ENCODE peak calls at places on chromosomes 1 and 21, in nine cellular contexts. V is body of pancreas; W is CD4-positive, alpha-beta T cell; J is BE2C; R is heart right ventricle; B is neural progenitor cell; I is esophagus squamous epithelium; D is heart left ventricle; S is lower leg skin. T is an unnamed sample.

GRCh38 chr21:43286196-43286595 is 117.4 kb downstream of the CRYAA start:
- DNase-seq in B (no peak), I (no peak), J (peak; percentile 4), D (no peak), S (no peak), W (no peak), R (no peak), V (no peak), T (no peak)

GRCh38 chr1:235027862-235028250 is 100.8 kb downstream of the TOMM20 start:
- DNase-seq in V (no peak), D (no peak), I (no peak), J (no peak), B (no peak), R (no peak), S (no peak), W (no peak), T (no peak)

GRCh38 chr21:41768371-41769042 is 1.7 kb upstream of the RIPK4 start:
- DNase-seq in S (no peak), D (no peak), B (peak; percentile 67), W (peak; percentile 26), I (no peak), R (no peak), J (no peak), V (peak; percentile 91), T (no peak)

GRCh38 chr1:170789063-170789462 is 125.1 kb downstream of the PRRX1 start:
- DNase-seq in S (no peak), D (no peak), I (no peak), R (no peak), B (no peak), V (no peak), J (no peak), W (no peak), T (no peak)

GRCh38 chr21:37550618-37551405 is 184.2 kb downstream of the DYRK1A start:
- DNase-seq in V (no peak), D (no peak), S (no peak), J (no peak), I (no peak), R (no peak), B (no peak), W (no peak), T (no peak)

GRCh38 chr1:230458509-230458908 is 32.4 kb upstream of the PGBD5 start:
- DNase-seq in W (no peak), B (no peak), R (no peak), D (no peak), J (no peak), I (no peak), V (no peak), S (no peak), T (no peak)

GRCh38 chr1:231231511-231231910 is 9.5 kb upstream of the GNPAT start:
- DNase-seq in R (no peak), S (no peak), I (no peak), D (no peak), W (no peak), J (no peak), V (no peak), B (no peak), T (no peak)

GRCh38 chr21:38811257-38811656 is 5.5 kb downstream of the ETS2 start:
- DNase-seq in W (no peak), J (no peak), R (no peak), B (no peak), D (no peak), S (no peak), V (no peak), I (no peak), T (no peak)

GRCh38 chr21:44437696-44438431 is 17.4 kb upstream of the LRRC3 start:
- DNase-seq in W (no peak), S (no peak), R (peak; percentile 18), D (peak; percentile 61), V (no peak), J (no peak), B (no peak), I (no peak), T (peak; percentile 85)

GRCh38 chr1:159992161-159992560 is 38.1 kb upstream of the SLAMF9 start:
- DNase-seq in D (no peak), R (no peak), I (no peak), B (peak; percentile 37), W (no peak), J (no peak), V (no peak), S (no peak), T (no peak)

GRCh38 chr1:89605692-89606091 is 27.2 kb upstream of the LRRC8C start:
- DNase-seq in W (no peak), R (no peak), B (no peak), J (no peak), S (no peak), V (no peak), D (no peak), I (no peak), T (no peak)

GRCh38 chr1:232982238-232982944 is 32.0 kb downstream of the NTPCR start:
- DNase-seq in J (no peak), V (no peak), D (no peak), I (no peak), S (no peak), R (no peak), B (no peak), W (no peak), T (no peak)

GRCh38 chr1:224189561-224189960 is 6.5 kb downstream of the DEGS1 start:
- DNase-seq in J (no peak), I (no peak), D (no peak), S (no peak), B (no peak), R (no peak), V (no peak), W (no peak), T (no peak)

GRCh38 chr1:217805792-217806191 is 174.6 kb downstream of the SPATA17 start:
- DNase-seq in B (no peak), W (no peak), V (no peak), J (no peak), I (no peak), S (no peak), R (no peak), D (no peak), T (no peak)

GRCh38 chr1:220878223-220879081 is 791 bp upstream of the HLX start:
- DNase-seq in R (peak; percentile 49), J (no peak), S (no peak), V (no peak), W (no peak), D (peak; percentile 69), I (no peak), B (peak; percentile 46), T (no peak)

GRCh38 chr1:110408488-110408887 is 994 bp upstream of the LAMTOR5 start:
- DNase-seq in B (no peak), I (no peak), R (no peak), V (no peak), W (no peak), S (no peak), D (no peak), J (no peak), T (no peak)

GRCh38 chr1:110407260-110408210 is at the start of gene LAMTOR5:
- DNase-seq in R (peak; percentile 92), I (peak; percentile 55), S (peak; percentile 94), V (peak; percentile 94), B (peak; percentile 72), W (peak; percentile 86), D (peak; percentile 96), J (peak; percentile 90), T (peak; percentile 97)

GRCh38 chr1:110411173-110411572 is 3.7 kb upstream of the LAMTOR5 start:
- DNase-seq in V (no peak), I (no peak), W (no peak), S (no peak), J (no peak), B (no peak), D (no peak), R (no peak), T (no peak)

GRCh38 chr1:110412576-110412975 is 5.1 kb upstream of the LAMTOR5 start:
- DNase-seq in V (peak; percentile 71), W (peak; percentile 53), B (peak; percentile 86), I (no peak), S (peak; percentile 72), J (peak; percentile 83), R (peak; percentile 65), D (peak; percentile 79), T (no peak)
- TF ChIP-seq CTCF in V (peak; percentile 67), W (peak; percentile 77), B (peak; percentile 86), I (peak; percentile 83), S (no peak), J (peak; percentile 97), R (peak; percentile 79), D (peak; percentile 83), T (peak; percentile 79)

GRCh38 chr1:212628056-212628455 is 19.5 kb downstream of the ATF3 start:
- DNase-seq in B (no peak), J (peak; percentile 85), R (no peak), D (no peak), V (no peak), W (no peak), I (no peak), S (no peak), T (no peak)
- TF ChIP-seq CTCF in B (no peak), J (no peak), R (no peak), D (no peak), V (no peak), W (no peak), I (no peak), S (no peak), T (no peak)

DNA sequence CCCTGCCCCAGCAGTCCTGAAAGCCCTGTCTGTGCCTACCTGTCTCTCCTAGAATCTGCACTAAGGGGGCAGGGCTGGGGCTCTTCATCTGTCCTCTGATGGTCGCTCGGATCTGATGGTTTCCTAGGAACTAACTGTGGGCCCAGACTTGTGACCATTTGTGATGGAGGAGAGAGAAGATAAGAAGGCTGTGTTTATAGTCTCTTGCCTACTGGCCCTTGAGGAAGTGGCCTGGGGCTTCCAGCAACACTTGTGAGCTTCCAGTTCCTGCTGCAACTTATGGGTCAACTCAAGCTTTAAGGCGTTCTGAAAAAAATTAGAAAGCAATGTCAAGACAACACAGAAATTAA is 53.2 kb upstream of the SYNC start:
- DNase-seq in R (no peak), V (no peak), S (no peak), J (no peak), I (no peak), W (no peak), D (no peak), B (no peak), T (no peak)
- TF ChIP-seq CTCF in R (no peak), V (no peak), S (no peak), J (no peak), I (no peak), W (no peak), D (no peak), B (no peak), T (no peak)

DNA sequence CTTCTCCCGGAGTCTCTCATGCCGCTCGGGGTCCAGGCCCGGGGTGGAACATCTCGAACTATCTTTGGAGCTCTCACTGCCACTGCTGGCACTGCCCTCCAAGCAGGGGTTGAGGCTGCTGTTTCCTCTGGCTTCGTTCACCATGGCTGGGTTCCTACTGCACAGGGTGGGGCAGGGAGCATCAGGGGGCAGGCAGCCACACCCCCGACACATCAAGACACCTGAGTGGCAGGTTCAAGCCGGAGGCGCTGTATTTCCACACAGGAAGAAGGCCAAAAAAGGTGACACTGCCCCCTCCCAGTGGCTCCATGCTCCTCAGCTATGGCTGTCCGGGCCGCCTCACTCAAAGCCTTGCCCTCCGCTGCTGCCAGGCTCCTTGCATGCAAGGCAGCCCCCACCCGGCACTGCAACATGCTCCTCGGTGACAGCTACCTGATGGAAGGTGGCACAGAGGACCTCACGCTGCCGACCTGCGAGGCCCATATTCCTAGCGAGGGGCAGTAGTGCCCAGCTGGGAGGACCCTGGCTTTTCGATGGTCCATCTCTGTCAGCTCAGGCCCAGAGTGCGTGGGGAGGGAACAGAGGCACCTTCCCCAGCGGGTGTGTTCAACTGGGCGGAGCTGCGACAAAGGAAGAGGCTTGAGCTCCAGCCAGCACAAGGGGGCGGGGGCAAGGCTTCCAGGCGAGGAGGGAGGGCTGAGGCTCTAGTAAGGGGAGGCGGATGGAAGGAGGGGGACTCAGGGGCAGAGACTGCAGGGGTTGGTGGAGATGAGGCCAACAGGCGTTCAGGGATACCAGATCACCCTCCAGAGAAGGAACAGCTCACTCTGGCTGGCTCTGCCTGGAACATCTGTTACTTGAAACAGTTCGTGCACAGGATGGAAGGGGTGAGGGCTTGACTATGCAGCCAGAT is 2.5 kb downstream of the MTHFR start:
- DNase-seq in W (peak; percentile 38), D (peak; percentile 95), S (peak; percentile 92), B (peak; percentile 95), V (peak; percentile 77), J (peak; percentile 81), I (peak; percentile 49), R (peak; percentile 94), T (no peak)
- TF ChIP-seq CTCF in W (no peak), D (no peak), S (no peak), B (no peak), V (no peak), J (no peak), I (no peak), R (no peak), T (no peak)

T was measured in chondrocyte.